ENCODE peak calls at places on chromosomes 11 and 22, in ten cellular contexts. One of them, this sample, is unnamed.

GRCh38 chr11:63505857-63506528 is at the start of gene LGALS12:
- DNase-seq in colonic mucosa: no peak
- DNase-seq in activated CD8-positive, alpha-beta memory T cell treated with anti-CD3 and anti-CD28 coated beads for 24 hours: no peak
- DNase-seq in CD8-positive, alpha-beta T cell: no peak
- DNase-seq in A172: peak; percentile 19
- DNase-seq in KBM-7: peak; percentile 98
- DNase-seq in NCI-H1092: no peak
- DNase-seq in COLO829: no peak
- DNase-seq in mucosa of gallbladder: no peak
- DNase-seq in stimulated activated CD4-positive, alpha-beta T cell treated with anti-CD3 and anti-CD28 coated beads, Interleukin-12 subunit alpha, Interleukin-12 subunit beta, amount 100 ng/mL, for 24 hours: no peak
- DNase-seq in this sample: peak; percentile 27

GRCh38 chr22:30205281-30206115 is 41.1 kb downstream of the LIF start:
- DNase-seq in mucosa of gallbladder: no peak
- DNase-seq in NCI-H1092: no peak
- DNase-seq in COLO829: no peak
- DNase-seq in activated CD8-positive, alpha-beta memory T cell treated with anti-CD3 and anti-CD28 coated beads for 24 hours: no peak
- DNase-seq in KBM-7: no peak
- DNase-seq in stimulated activated CD4-positive, alpha-beta T cell treated with anti-CD3 and anti-CD28 coated beads, Interleukin-12 subunit alpha, Interleukin-12 subunit beta, amount 100 ng/mL, for 24 hours: no peak
- DNase-seq in A172: peak; percentile 93
- DNase-seq in CD8-positive, alpha-beta T cell: no peak
- DNase-seq in colonic mucosa: no peak
- DNase-seq in this sample: peak; percentile 93

GRCh38 chr11:15468471-15468870 is 353.7 kb downstream of the INSC start:
- DNase-seq in KBM-7: no peak
- DNase-seq in COLO829: peak; percentile 12
- DNase-seq in A172: no peak
- DNase-seq in NCI-H1092: no peak
- DNase-seq in stimulated activated CD4-positive, alpha-beta T cell treated with anti-CD3 and anti-CD28 coated beads, Interleukin-12 subunit alpha, Interleukin-12 subunit beta, amount 100 ng/mL, for 24 hours: no peak
- DNase-seq in mucosa of gallbladder: no peak
- DNase-seq in CD8-positive, alpha-beta T cell: no peak
- DNase-seq in activated CD8-positive, alpha-beta memory T cell treated with anti-CD3 and anti-CD28 coated beads for 24 hours: no peak
- DNase-seq in colonic mucosa: no peak
- DNase-seq in this sample: peak; percentile 36

GRCh38 chr11:70341881-70342429 is 56.4 kb upstream of the CTTN start:
- DNase-seq in NCI-H1092: no peak
- DNase-seq in mucosa of gallbladder: no peak
- DNase-seq in COLO829: no peak
- DNase-seq in colonic mucosa: no peak
- DNase-seq in A172: no peak
- DNase-seq in stimulated activated CD4-positive, alpha-beta T cell treated with anti-CD3 and anti-CD28 coated beads, Interleukin-12 subunit alpha, Interleukin-12 subunit beta, amount 100 ng/mL, for 24 hours: no peak
- DNase-seq in KBM-7: no peak
- DNase-seq in CD8-positive, alpha-beta T cell: no peak
- DNase-seq in activated CD8-positive, alpha-beta memory T cell treated with anti-CD3 and anti-CD28 coated beads for 24 hours: no peak
- DNase-seq in this sample: no peak

GRCh38 chr22:47380692-47381091 is 618.2 kb downstream of the TBC1D22A start:
- DNase-seq in activated CD8-positive, alpha-beta memory T cell treated with anti-CD3 and anti-CD28 coated beads for 24 hours: no peak
- DNase-seq in COLO829: no peak
- DNase-seq in NCI-H1092: no peak
- DNase-seq in A172: no peak
- DNase-seq in stimulated activated CD4-positive, alpha-beta T cell treated with anti-CD3 and anti-CD28 coated beads, Interleukin-12 subunit alpha, Interleukin-12 subunit beta, amount 100 ng/mL, for 24 hours: no peak
- DNase-seq in CD8-positive, alpha-beta T cell: no peak
- DNase-seq in KBM-7: no peak
- DNase-seq in colonic mucosa: no peak
- DNase-seq in mucosa of gallbladder: no peak
- DNase-seq in this sample: no peak

GRCh38 chr11:122937978-122938377 is 43.7 kb downstream of the BSX start:
- DNase-seq in KBM-7: no peak
- DNase-seq in CD8-positive, alpha-beta T cell: no peak
- DNase-seq in NCI-H1092: no peak
- DNase-seq in COLO829: no peak
- DNase-seq in A172: no peak
- DNase-seq in stimulated activated CD4-positive, alpha-beta T cell treated with anti-CD3 and anti-CD28 coated beads, Interleukin-12 subunit alpha, Interleukin-12 subunit beta, amount 100 ng/mL, for 24 hours: no peak
- DNase-seq in colonic mucosa: no peak
- DNase-seq in mucosa of gallbladder: no peak
- DNase-seq in activated CD8-positive, alpha-beta memory T cell treated with anti-CD3 and anti-CD28 coated beads for 24 hours: no peak
- DNase-seq in this sample: no peak

GRCh38 chr11:67352546-67353316 is 615 bp downstream of the POLD4 start:
- DNase-seq in CD8-positive, alpha-beta T cell: peak; percentile 58
- DNase-seq in colonic mucosa: peak; percentile 59
- DNase-seq in A172: no peak
- DNase-seq in mucosa of gallbladder: no peak
- DNase-seq in COLO829: no peak
- DNase-seq in activated CD8-positive, alpha-beta memory T cell treated with anti-CD3 and anti-CD28 coated beads for 24 hours: no peak
- DNase-seq in NCI-H1092: no peak
- DNase-seq in KBM-7: no peak
- DNase-seq in stimulated activated CD4-positive, alpha-beta T cell treated with anti-CD3 and anti-CD28 coated beads, Interleukin-12 subunit alpha, Interleukin-12 subunit beta, amount 100 ng/mL, for 24 hours: no peak
- DNase-seq in this sample: no peak

GRCh38 chr11:65435330-65435931 is 12.8 kb downstream of the NEAT1 start:
- DNase-seq in CD8-positive, alpha-beta T cell: no peak
- DNase-seq in mucosa of gallbladder: no peak
- DNase-seq in NCI-H1092: no peak
- DNase-seq in COLO829: no peak
- DNase-seq in stimulated activated CD4-positive, alpha-beta T cell treated with anti-CD3 and anti-CD28 coated beads, Interleukin-12 subunit alpha, Interleukin-12 subunit beta, amount 100 ng/mL, for 24 hours: no peak
- DNase-seq in colonic mucosa: no peak
- DNase-seq in A172: peak; percentile 21
- DNase-seq in KBM-7: no peak
- DNase-seq in activated CD8-positive, alpha-beta memory T cell treated with anti-CD3 and anti-CD28 coated beads for 24 hours: peak; percentile 51
- DNase-seq in this sample: no peak

GRCh38 chr11:123594921-123595320 is 59.5 kb downstream of the SCN3B start:
- DNase-seq in KBM-7: no peak
- DNase-seq in colonic mucosa: no peak
- DNase-seq in COLO829: no peak
- DNase-seq in mucosa of gallbladder: no peak
- DNase-seq in A172: no peak
- DNase-seq in stimulated activated CD4-positive, alpha-beta T cell treated with anti-CD3 and anti-CD28 coated beads, Interleukin-12 subunit alpha, Interleukin-12 subunit beta, amount 100 ng/mL, for 24 hours: no peak
- DNase-seq in NCI-H1092: no peak
- DNase-seq in activated CD8-positive, alpha-beta memory T cell treated with anti-CD3 and anti-CD28 coated beads for 24 hours: no peak
- DNase-seq in CD8-positive, alpha-beta T cell: no peak
- DNase-seq in this sample: no peak

GRCh38 chr11:130157111-130157510 is 2.5 kb upstream of the ST14 start:
- DNase-seq in CD8-positive, alpha-beta T cell: no peak
- DNase-seq in activated CD8-positive, alpha-beta memory T cell treated with anti-CD3 and anti-CD28 coated beads for 24 hours: no peak
- DNase-seq in COLO829: no peak
- DNase-seq in A172: peak; percentile 72
- DNase-seq in mucosa of gallbladder: no peak
- DNase-seq in KBM-7: no peak
- DNase-seq in colonic mucosa: no peak
- DNase-seq in stimulated activated CD4-positive, alpha-beta T cell treated with anti-CD3 and anti-CD28 coated beads, Interleukin-12 subunit alpha, Interleukin-12 subunit beta, amount 100 ng/mL, for 24 hours: no peak
- DNase-seq in NCI-H1092: no peak
- DNase-seq in this sample: no peak

GRCh38 chr11:116948375-116948774 is 111.0 kb upstream of the APOA1 start:
- DNase-seq in colonic mucosa: no peak
- DNase-seq in mucosa of gallbladder: no peak
- DNase-seq in NCI-H1092: no peak
- DNase-seq in stimulated activated CD4-positive, alpha-beta T cell treated with anti-CD3 and anti-CD28 coated beads, Interleukin-12 subunit alpha, Interleukin-12 subunit beta, amount 100 ng/mL, for 24 hours: no peak
- DNase-seq in KBM-7: no peak
- DNase-seq in activated CD8-positive, alpha-beta memory T cell treated with anti-CD3 and anti-CD28 coated beads for 24 hours: no peak
- DNase-seq in A172: peak; percentile 27
- DNase-seq in COLO829: no peak
- DNase-seq in CD8-positive, alpha-beta T cell: no peak
- DNase-seq in this sample: peak; percentile 20

GRCh38 chr11:121613724-121614123 is 161.0 kb upstream of the SORL1-AS1 start:
- DNase-seq in KBM-7: no peak
- DNase-seq in stimulated activated CD4-positive, alpha-beta T cell treated with anti-CD3 and anti-CD28 coated beads, Interleukin-12 subunit alpha, Interleukin-12 subunit beta, amount 100 ng/mL, for 24 hours: no peak
- DNase-seq in activated CD8-positive, alpha-beta memory T cell treated with anti-CD3 and anti-CD28 coated beads for 24 hours: no peak
- DNase-seq in A172: no peak
- DNase-seq in CD8-positive, alpha-beta T cell: no peak
- DNase-seq in NCI-H1092: no peak
- DNase-seq in mucosa of gallbladder: no peak
- DNase-seq in colonic mucosa: no peak
- DNase-seq in COLO829: no peak
- DNase-seq in this sample: peak; percentile 18

GRCh38 chr11:46386674-46387073 is 4.9 kb downstream of the CHRM4 start:
- DNase-seq in mucosa of gallbladder: no peak
- DNase-seq in colonic mucosa: no peak
- DNase-seq in A172: peak; percentile 79
- DNase-seq in CD8-positive, alpha-beta T cell: no peak
- DNase-seq in KBM-7: no peak
- DNase-seq in NCI-H1092: no peak
- DNase-seq in stimulated activated CD4-positive, alpha-beta T cell treated with anti-CD3 and anti-CD28 coated beads, Interleukin-12 subunit alpha, Interleukin-12 subunit beta, amount 100 ng/mL, for 24 hours: no peak
- DNase-seq in activated CD8-positive, alpha-beta memory T cell treated with anti-CD3 and anti-CD28 coated beads for 24 hours: no peak
- DNase-seq in COLO829: no peak
- DNase-seq in this sample: peak; percentile 32

GRCh38 chr22:17537155-17537554 is 26.1 kb upstream of the SLC25A18 start:
- DNase-seq in A172: no peak
- DNase-seq in KBM-7: no peak
- DNase-seq in mucosa of gallbladder: no peak
- DNase-seq in colonic mucosa: no peak
- DNase-seq in stimulated activated CD4-positive, alpha-beta T cell treated with anti-CD3 and anti-CD28 coated beads, Interleukin-12 subunit alpha, Interleukin-12 subunit beta, amount 100 ng/mL, for 24 hours: no peak
- DNase-seq in activated CD8-positive, alpha-beta memory T cell treated with anti-CD3 and anti-CD28 coated beads for 24 hours: no peak
- DNase-seq in CD8-positive, alpha-beta T cell: no peak
- DNase-seq in NCI-H1092: no peak
- DNase-seq in COLO829: no peak
- DNase-seq in this sample: no peak

GRCh38 chr22:37545703-37546435 is 14.4 kb upstream of the CDC42EP1 start:
- DNase-seq in activated CD8-positive, alpha-beta memory T cell treated with anti-CD3 and anti-CD28 coated beads for 24 hours: no peak
- DNase-seq in NCI-H1092: no peak
- DNase-seq in COLO829: no peak
- DNase-seq in KBM-7: no peak
- DNase-seq in colonic mucosa: peak; percentile 95
- DNase-seq in CD8-positive, alpha-beta T cell: no peak
- DNase-seq in stimulated activated CD4-positive, alpha-beta T cell treated with anti-CD3 and anti-CD28 coated beads, Interleukin-12 subunit alpha, Interleukin-12 subunit beta, amount 100 ng/mL, for 24 hours: no peak
- DNase-seq in mucosa of gallbladder: peak; percentile 94
- DNase-seq in A172: peak; percentile 87
- DNase-seq in this sample: peak; percentile 98

GRCh38 chr11:34792814-34793241 is 123.4 kb downstream of the APIP start:
- DNase-seq in stimulated activated CD4-positive, alpha-beta T cell treated with anti-CD3 and anti-CD28 coated beads, Interleukin-12 subunit alpha, Interleukin-12 subunit beta, amount 100 ng/mL, for 24 hours: no peak
- DNase-seq in CD8-positive, alpha-beta T cell: no peak
- DNase-seq in mucosa of gallbladder: peak; percentile 54
- DNase-seq in COLO829: peak; percentile 84
- DNase-seq in colonic mucosa: no peak
- DNase-seq in NCI-H1092: peak; percentile 9
- DNase-seq in KBM-7: no peak
- DNase-seq in activated CD8-positive, alpha-beta memory T cell treated with anti-CD3 and anti-CD28 coated beads for 24 hours: no peak
- DNase-seq in A172: no peak
- DNase-seq in this sample: no peak

GRCh38 chr11:69200331-69201047 is 44.8 kb downstream of the SMIM38 start:
- DNase-seq in NCI-H1092: peak; percentile 54
- DNase-seq in stimulated activated CD4-positive, alpha-beta T cell treated with anti-CD3 and anti-CD28 coated beads, Interleukin-12 subunit alpha, Interleukin-12 subunit beta, amount 100 ng/mL, for 24 hours: no peak
- DNase-seq in colonic mucosa: no peak
- DNase-seq in KBM-7: no peak
- DNase-seq in activated CD8-positive, alpha-beta memory T cell treated with anti-CD3 and anti-CD28 coated beads for 24 hours: no peak
- DNase-seq in COLO829: no peak
- DNase-seq in A172: no peak
- DNase-seq in mucosa of gallbladder: no peak
- DNase-seq in CD8-positive, alpha-beta T cell: no peak
- DNase-seq in this sample: no peak

GRCh38 chr22:49674479-49674830 is 153.2 kb downstream of the BRD1 start:
- DNase-seq in stimulated activated CD4-positive, alpha-beta T cell treated with anti-CD3 and anti-CD28 coated beads, Interleukin-12 subunit alpha, Interleukin-12 subunit beta, amount 100 ng/mL, for 24 hours: no peak
- DNase-seq in A172: no peak
- DNase-seq in NCI-H1092: no peak
- DNase-seq in mucosa of gallbladder: no peak
- DNase-seq in activated CD8-positive, alpha-beta memory T cell treated with anti-CD3 and anti-CD28 coated beads for 24 hours: no peak
- DNase-seq in COLO829: no peak
- DNase-seq in KBM-7: no peak
- DNase-seq in CD8-positive, alpha-beta T cell: no peak
- DNase-seq in colonic mucosa: no peak
- DNase-seq in this sample: no peak

GRCh38 chr11:70005107-70005818 is 72.9 kb upstream of the ANO1 start:
- DNase-seq in NCI-H1092: no peak
- DNase-seq in CD8-positive, alpha-beta T cell: no peak
- DNase-seq in A172: peak; percentile 58
- DNase-seq in mucosa of gallbladder: no peak
- DNase-seq in colonic mucosa: no peak
- DNase-seq in KBM-7: no peak
- DNase-seq in stimulated activated CD4-positive, alpha-beta T cell treated with anti-CD3 and anti-CD28 coated beads, Interleukin-12 subunit alpha, Interleukin-12 subunit beta, amount 100 ng/mL, for 24 hours: no peak
- DNase-seq in COLO829: no peak
- DNase-seq in activated CD8-positive, alpha-beta memory T cell treated with anti-CD3 and anti-CD28 coated beads for 24 hours: no peak
- DNase-seq in this sample: peak; percentile 78

GRCh38 chr11:9796854-9797253 is 133.0 kb downstream of the SWAP70 start:
- DNase-seq in NCI-H1092: no peak
- DNase-seq in mucosa of gallbladder: no peak
- DNase-seq in A172: no peak
- DNase-seq in activated CD8-positive, alpha-beta memory T cell treated with anti-CD3 and anti-CD28 coated beads for 24 hours: no peak
- DNase-seq in stimulated activated CD4-positive, alpha-beta T cell treated with anti-CD3 and anti-CD28 coated beads, Interleukin-12 subunit alpha, Interleukin-12 subunit beta, amount 100 ng/mL, for 24 hours: no peak
- DNase-seq in colonic mucosa: no peak
- DNase-seq in COLO829: no peak
- DNase-seq in KBM-7: no peak
- DNase-seq in CD8-positive, alpha-beta T cell: no peak
- DNase-seq in this sample: no peak

GRCh38 chr11:534592-535518 is 521 bp downstream of the HRAS start:
- DNase-seq in KBM-7: peak; percentile 40
- DNase-seq in colonic mucosa: no peak
- DNase-seq in NCI-H1092: no peak
- DNase-seq in activated CD8-positive, alpha-beta memory T cell treated with anti-CD3 and anti-CD28 coated beads for 24 hours: peak; percentile 78
- DNase-seq in CD8-positive, alpha-beta T cell: peak; percentile 9
- DNase-seq in COLO829: no peak
- DNase-seq in stimulated activated CD4-positive, alpha-beta T cell treated with anti-CD3 and anti-CD28 coated beads, Interleukin-12 subunit alpha, Interleukin-12 subunit beta, amount 100 ng/mL, for 24 hours: no peak
- DNase-seq in A172: no peak
- DNase-seq in mucosa of gallbladder: no peak
- DNase-seq in this sample: peak; percentile 43

GRCh38 chr22:44394246-44395115 is 81.7 kb upstream of the SHISAL1 start:
- DNase-seq in A172: no peak
- DNase-seq in KBM-7: no peak
- DNase-seq in stimulated activated CD4-positive, alpha-beta T cell treated with anti-CD3 and anti-CD28 coated beads, Interleukin-12 subunit alpha, Interleukin-12 subunit beta, amount 100 ng/mL, for 24 hours: no peak
- DNase-seq in colonic mucosa: no peak
- DNase-seq in NCI-H1092: no peak
- DNase-seq in activated CD8-positive, alpha-beta memory T cell treated with anti-CD3 and anti-CD28 coated beads for 24 hours: no peak
- DNase-seq in CD8-positive, alpha-beta T cell: no peak
- DNase-seq in COLO829: no peak
- DNase-seq in mucosa of gallbladder: no peak
- DNase-seq in this sample: no peak

GRCh38 chr22:47059701-47060161 is 297.3 kb downstream of the TBC1D22A start:
- DNase-seq in COLO829: no peak
- DNase-seq in colonic mucosa: no peak
- DNase-seq in mucosa of gallbladder: no peak
- DNase-seq in stimulated activated CD4-positive, alpha-beta T cell treated with anti-CD3 and anti-CD28 coated beads, Interleukin-12 subunit alpha, Interleukin-12 subunit beta, amount 100 ng/mL, for 24 hours: no peak
- DNase-seq in KBM-7: no peak
- DNase-seq in NCI-H1092: no peak
- DNase-seq in CD8-positive, alpha-beta T cell: no peak
- DNase-seq in A172: no peak
- DNase-seq in activated CD8-positive, alpha-beta memory T cell treated with anti-CD3 and anti-CD28 coated beads for 24 hours: no peak
- DNase-seq in this sample: no peak

GRCh38 chr11:73342633-73343032 is 33.6 kb upstream of the RELT start:
- DNase-seq in stimulated activated CD4-positive, alpha-beta T cell treated with anti-CD3 and anti-CD28 coated beads, Interleukin-12 subunit alpha, Interleukin-12 subunit beta, amount 100 ng/mL, for 24 hours: no peak
- DNase-seq in A172: no peak
- DNase-seq in COLO829: no peak
- DNase-seq in KBM-7: no peak
- DNase-seq in mucosa of gallbladder: no peak
- DNase-seq in NCI-H1092: peak; percentile 35
- DNase-seq in colonic mucosa: no peak
- DNase-seq in activated CD8-positive, alpha-beta memory T cell treated with anti-CD3 and anti-CD28 coated beads for 24 hours: no peak
- DNase-seq in CD8-positive, alpha-beta T cell: no peak
- DNase-seq in this sample: no peak

GRCh38 chr11:32072872-32073661 is 17.8 kb upstream of the RCN1 start:
- DNase-seq in A172: no peak
- DNase-seq in stimulated activated CD4-positive, alpha-beta T cell treated with anti-CD3 and anti-CD28 coated beads, Interleukin-12 subunit alpha, Interleukin-12 subunit beta, amount 100 ng/mL, for 24 hours: no peak
- DNase-seq in colonic mucosa: no peak
- DNase-seq in NCI-H1092: no peak
- DNase-seq in activated CD8-positive, alpha-beta memory T cell treated with anti-CD3 and anti-CD28 coated beads for 24 hours: no peak
- DNase-seq in CD8-positive, alpha-beta T cell: no peak
- DNase-seq in mucosa of gallbladder: no peak
- DNase-seq in KBM-7: no peak
- DNase-seq in COLO829: no peak
- DNase-seq in this sample: no peak

GRCh38 chr11:23278121-23278520 is 417.8 kb upstream of the CCDC179 start:
- DNase-seq in stimulated activated CD4-positive, alpha-beta T cell treated with anti-CD3 and anti-CD28 coated beads, Interleukin-12 subunit alpha, Interleukin-12 subunit beta, amount 100 ng/mL, for 24 hours: no peak
- DNase-seq in colonic mucosa: no peak
- DNase-seq in mucosa of gallbladder: no peak
- DNase-seq in CD8-positive, alpha-beta T cell: no peak
- DNase-seq in activated CD8-positive, alpha-beta memory T cell treated with anti-CD3 and anti-CD28 coated beads for 24 hours: no peak
- DNase-seq in COLO829: peak; percentile 11
- DNase-seq in NCI-H1092: no peak
- DNase-seq in A172: no peak
- DNase-seq in KBM-7: no peak
- DNase-seq in this sample: no peak

GRCh38 chr11:106937113-106937512 is 81.2 kb downstream of the GUCY1A2 start:
- DNase-seq in KBM-7: no peak
- DNase-seq in stimulated activated CD4-positive, alpha-beta T cell treated with anti-CD3 and anti-CD28 coated beads, Interleukin-12 subunit alpha, Interleukin-12 subunit beta, amount 100 ng/mL, for 24 hours: no peak
- DNase-seq in COLO829: no peak
- DNase-seq in colonic mucosa: no peak
- DNase-seq in NCI-H1092: no peak
- DNase-seq in A172: no peak
- DNase-seq in CD8-positive, alpha-beta T cell: no peak
- DNase-seq in activated CD8-positive, alpha-beta memory T cell treated with anti-CD3 and anti-CD28 coated beads for 24 hours: no peak
- DNase-seq in mucosa of gallbladder: no peak
- DNase-seq in this sample: no peak

GRCh38 chr11:68954970-68955958 is 25.5 kb downstream of the MRGPRD start:
- DNase-seq in A172: peak; percentile 3
- DNase-seq in COLO829: no peak
- DNase-seq in CD8-positive, alpha-beta T cell: no peak
- DNase-seq in mucosa of gallbladder: peak; percentile 16
- DNase-seq in colonic mucosa: peak; percentile 73
- DNase-seq in KBM-7: peak; percentile 63
- DNase-seq in stimulated activated CD4-positive, alpha-beta T cell treated with anti-CD3 and anti-CD28 coated beads, Interleukin-12 subunit alpha, Interleukin-12 subunit beta, amount 100 ng/mL, for 24 hours: no peak
- DNase-seq in NCI-H1092: no peak
- DNase-seq in activated CD8-positive, alpha-beta memory T cell treated with anti-CD3 and anti-CD28 coated beads for 24 hours: no peak
- DNase-seq in this sample: no peak

This sample was measured in MG63.